ENCODE peak calls at places on chromosomes 7 and 10, in five cellular contexts. F is HepG2, E is A549, H is GM12878, M is K562. D is an unnamed sample.

GRCh38 chr7:69177326-69177897 is 420.9 kb upstream of the AUTS2 start:
- DNase-seq in H (no peak), E (no peak), M (no peak), F (no peak), D (no peak)

GRCh38 chr10:9028211-9028610 is 973.7 kb downstream of the GATA3 start:
- DNase-seq in E (no peak), H (no peak), F (no peak), M (no peak), D (no peak)

GRCh38 chr7:99080679-99081078 is 63.2 kb downstream of the SMURF1 start:
- DNase-seq in M (no peak), E (no peak), F (no peak), H (no peak), D (peak; percentile 4)

GRCh38 chr10:122152544-122152943 is 118.6 kb upstream of the BTBD16 start:
- DNase-seq in F (no peak), M (no peak), E (no peak), H (no peak), D (no peak)

GRCh38 chr7:122709930-122710646 is 7.4 kb upstream of the RNF148 start:
- DNase-seq in M (no peak), F (no peak), H (peak; percentile 7), E (no peak), D (no peak)

GRCh38 chr7:28629216-28629848 is 217.0 kb downstream of the CREB5 start:
- DNase-seq in H (no peak), M (no peak), F (no peak), E (no peak), D (no peak)

GRCh38 chr7:137878333-137878961 is 31.7 kb upstream of the DGKI start:
- DNase-seq in M (peak; percentile 48), F (no peak), H (no peak), E (no peak), D (no peak)

GRCh38 chr7:92904292-92905131 is 68.1 kb upstream of the CDK6 start:
- DNase-seq in E (no peak), F (peak; percentile 16), H (peak; percentile 84), M (peak; percentile 82), D (peak; percentile 56)

GRCh38 chr10:132447446-132448247 is 50.6 kb downstream of the PWWP2B start:
- DNase-seq in F (peak; percentile 39), H (no peak), M (no peak), E (no peak), D (no peak)

GRCh38 chr7:90487808-90488207 is 18.4 kb downstream of the PTTG1IP2 start:
- DNase-seq in M (no peak), H (no peak), E (no peak), F (no peak), D (no peak)

GRCh38 chr10:68333452-68333851 is 724 bp upstream of the PBLD start:
- DNase-seq in H (no peak), F (no peak), E (no peak), M (no peak), D (no peak)

GRCh38 chr7:2172311-2173183 is 60.2 kb downstream of the MAD1L1 start:
- DNase-seq in H (no peak), E (no peak), M (no peak), F (peak; percentile 76), D (peak; percentile 77)

GRCh38 chr10:110827410-110827809 is 44.3 kb upstream of the PDCD4 start:
- DNase-seq in F (peak; percentile 24), E (no peak), H (no peak), M (no peak), D (no peak)

GRCh38 chr7:79272066-79272669 is 181.3 kb downstream of the MAGI2 start:
- DNase-seq in E (peak; percentile 18), H (no peak), F (peak; percentile 30), M (peak; percentile 11), D (peak; percentile 55)

GRCh38 chr10:57699944-57700343 is 567.8 kb downstream of the IPMK start:
- DNase-seq in E (no peak), F (no peak), M (no peak), H (no peak), D (no peak)

GRCh38 chr10:81873932-81874816 is 820 bp upstream of the NRG3 start:
- DNase-seq in H (no peak), M (no peak), F (no peak), E (no peak), D (peak; percentile 78)

GRCh38 chr10:50805981-50806622 is 66.4 kb downstream of the ASAH2B start:
- DNase-seq in H (no peak), F (no peak), E (no peak), M (no peak), D (no peak)

GRCh38 chr7:132656846-132657776 is 80.8 kb upstream of the PLXNA4 start:
- DNase-seq in F (no peak), E (peak; percentile 32), M (peak; percentile 54), H (no peak), D (peak; percentile 24)

GRCh38 chr7:64799-65430 is 127.5 kb upstream of the FAM20C start:
- DNase-seq in M (no peak), F (no peak), H (no peak), E (no peak), D (no peak)

GRCh38 chr7:64098-64521 is 128.3 kb upstream of the FAM20C start:
- DNase-seq in M (peak; percentile 45), F (peak; percentile 18), H (no peak), E (peak; percentile 18), D (peak; percentile 49)

GRCh38 chr7:62361-63116 is 129.8 kb upstream of the FAM20C start:
- DNase-seq in E (no peak), F (no peak), M (no peak), H (no peak), D (no peak)

GRCh38 chr7:63117-63480 is 129.3 kb upstream of the FAM20C start:
- DNase-seq in M (no peak), E (no peak), F (no peak), H (no peak), D (no peak)

DNA sequence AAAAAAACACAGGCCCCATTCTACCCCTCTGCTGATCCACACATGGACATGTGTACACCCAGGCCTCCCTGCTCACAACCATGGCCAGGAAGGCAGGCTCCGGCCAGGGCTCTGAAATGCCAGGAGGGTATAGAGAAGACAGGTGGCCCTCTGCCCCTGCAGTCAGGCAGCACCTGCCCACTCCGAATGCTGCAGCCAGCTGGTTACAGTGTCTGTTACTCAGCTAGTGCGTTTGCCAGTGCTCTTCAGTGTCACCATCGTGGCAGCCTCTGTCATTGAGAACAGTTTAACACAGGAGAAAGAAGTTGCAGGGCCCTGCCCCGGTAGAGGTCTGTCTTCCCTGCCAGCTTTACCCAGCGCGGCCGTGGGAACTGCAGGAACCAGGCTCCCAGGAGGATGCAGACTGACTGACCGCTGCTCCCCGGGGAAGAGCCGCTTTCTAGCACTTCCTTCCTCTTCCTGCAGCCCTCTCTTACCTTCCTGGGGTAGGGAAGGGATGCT is 128.8 kb upstream of the FAM20C start:
- DNase-seq in F (no peak), E (no peak), M (no peak), H (no peak), D (no peak)
- TF ChIP-seq MYC in F (no peak), E (no peak), M (no peak), H (no peak), D (no peak)

GRCh38 chr7:27156508-27156898 is at the start of gene HOXA7:
- DNase-seq in M (no peak), F (no peak), H (no peak), E (peak; percentile 73), D (peak; percentile 88)
- H3K27ac ChIP-seq in M (no peak within 1 kb of the TSS), F (no peak within 1 kb of the TSS), H (no peak within 1 kb of the TSS), E (peak within 1 kb of the TSS; percentile 85), D (peak within 1 kb of the TSS; percentile 96)

GRCh38 chr7:88102686-88103085 is 117.2 kb downstream of the SRI start:
- DNase-seq in M (no peak), E (no peak), H (no peak), F (no peak), D (peak; percentile 4)
- TF ChIP-seq MAX in M (no peak), E (no peak), H (no peak), F (no peak), D (no peak)

DNA sequence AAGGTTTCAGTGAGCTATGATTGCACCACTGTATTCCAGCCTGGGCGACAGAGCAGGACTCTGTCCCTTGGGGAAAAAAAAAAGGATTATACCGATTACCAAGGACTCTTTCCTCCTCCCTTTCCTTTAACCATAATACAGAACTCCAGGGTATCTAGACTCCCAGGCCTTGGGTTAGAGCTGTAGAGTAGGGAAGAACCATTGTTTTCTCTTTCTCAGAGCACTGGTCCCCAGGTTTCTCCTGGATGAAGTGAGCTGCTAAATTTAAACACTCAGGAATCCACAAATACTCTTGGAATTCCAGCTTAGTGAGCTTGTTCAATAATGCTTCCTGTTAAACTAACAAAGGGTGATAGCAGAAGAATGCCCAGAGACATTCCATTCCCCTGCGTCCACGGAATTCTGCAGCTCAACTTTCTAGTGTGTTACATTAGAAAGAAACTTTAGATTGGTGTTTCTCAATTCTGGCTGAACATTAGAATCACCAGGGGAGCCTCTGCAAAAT is 14.6 kb upstream of the RPEL1 start:
- DNase-seq in E (peak; percentile 57), H (no peak), M (no peak), F (peak; percentile 95), D (peak; percentile 92)
- TF ChIP-seq MYC in E (no peak), H (no peak), M (no peak), F (no peak), D (no peak)

DNA sequence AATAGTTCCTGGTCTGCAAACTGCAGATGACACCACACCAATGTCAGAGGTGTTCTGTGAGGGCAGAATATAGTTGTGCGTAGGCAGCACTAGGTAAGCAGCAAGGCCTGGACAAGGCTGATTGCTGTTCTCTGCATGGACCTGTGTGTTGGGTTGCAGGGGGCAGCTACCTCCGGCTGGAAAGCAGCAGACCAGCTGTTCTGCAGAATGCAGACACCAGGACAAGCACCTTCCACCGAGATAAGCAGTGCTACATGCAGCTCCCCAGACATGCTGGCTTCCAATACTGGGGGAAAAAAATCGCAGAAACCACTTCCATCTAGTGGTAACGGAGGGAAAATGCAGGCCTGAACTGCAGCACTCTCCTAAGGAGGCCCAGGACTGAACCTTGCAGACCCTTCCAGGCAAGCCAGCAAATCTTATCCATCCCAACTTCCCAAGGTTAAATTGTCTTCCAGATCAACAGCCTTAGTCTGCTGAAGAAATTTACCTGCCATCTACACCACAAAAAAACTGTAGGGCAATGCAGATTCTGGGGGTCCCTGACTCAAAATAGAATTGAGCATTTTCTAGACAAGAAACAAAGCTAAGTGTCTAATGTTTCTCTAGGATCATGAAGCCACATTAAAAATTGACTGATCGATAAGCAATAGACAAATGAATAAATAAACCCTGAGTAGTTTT is 50.5 kb upstream of the COBL start:
- DNase-seq in M (peak; percentile 78), F (peak; percentile 43), E (peak; percentile 84), H (no peak), D (peak; percentile 24)
- H3K27ac ChIP-seq in M (no peak overlapping the region), F (no peak overlapping the region), E (no peak overlapping the region), H (no peak overlapping the region), D (no peak overlapping the region)

DNA sequence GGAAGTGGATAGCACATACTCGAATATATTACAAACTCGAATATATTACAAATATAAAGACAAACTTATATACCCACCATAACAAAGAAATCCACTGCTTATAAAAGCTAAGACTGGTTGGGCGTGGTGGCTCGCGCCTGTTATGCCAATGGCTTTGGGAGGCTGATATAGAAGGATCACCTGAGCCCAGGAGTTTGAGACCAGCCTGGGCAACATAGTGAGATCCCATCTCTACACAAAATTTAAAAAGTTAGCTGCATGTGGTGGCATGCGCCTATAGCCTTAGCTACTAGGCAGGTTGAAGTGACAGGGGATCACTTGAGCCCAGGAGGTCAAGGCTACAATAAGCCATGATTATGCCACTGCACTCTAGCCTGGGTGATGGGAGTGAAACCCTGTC is 20.4 kb downstream of the MCMBP start:
- DNase-seq in E (no peak), F (no peak), M (no peak), H (no peak), D (no peak)
- TF ChIP-seq MAX in E (no peak), F (no peak), M (no peak), H (no peak), D (no peak)